ENCODE peak calls at places on chromosomes 5 and 9, in four cellular contexts. R is NCI-H1417, I is transverse colon, J is A549. G is an unnamed sample.

GRCh38 chr5:23823521-23823920 is 316.1 kb downstream of the PRDM9 start:
- DNase-seq in R (no peak), J (no peak), I (no peak), G (no peak)

GRCh38 chr5:448766-449090 is 5.8 kb downstream of the EXOC3 start:
- DNase-seq in I (no peak), R (no peak), J (no peak), G (no peak)

GRCh38 chr5:149697001-149697400 is 33.1 kb upstream of the PPARGC1B start:
- DNase-seq in I (no peak), R (no peak), J (no peak), G (no peak)

GRCh38 chr5:37988454-37989046 is 148.7 kb upstream of the GDNF start:
- DNase-seq in J (no peak), I (no peak), R (no peak), G (no peak)

GRCh38 chr9:124897570-124898460 is 35.9 kb downstream of the ARPC5L start:
- DNase-seq in J (no peak), R (no peak), I (no peak), G (no peak)

GRCh38 chr5:7762267-7762666 is 88.7 kb downstream of the CFAP90 start:
- DNase-seq in R (peak; percentile 17), J (no peak), I (no peak), G (no peak)

GRCh38 chr9:126474786-126475485 is 138.8 kb upstream of the LMX1B start:
- DNase-seq in R (no peak), J (peak; percentile 72), I (no peak), G (no peak)

GRCh38 chr5:98827161-98827560 is 53.7 kb downstream of the RGMB start:
- DNase-seq in I (no peak), J (peak; percentile 43), R (peak; percentile 6), G (peak; percentile 56)

GRCh38 chr9:91261417-91261816 is 100.3 kb downstream of the AUH start:
- DNase-seq in J (no peak), I (no peak), R (no peak), G (no peak)

GRCh38 chr9:21294325-21294724 is 10.8 kb downstream of the IFNA5 start:
- DNase-seq in R (no peak), J (peak; percentile 43), I (no peak), G (no peak)

GRCh38 chr5:42995152-42995751 is 44.9 kb downstream of the ANXA2R start:
- DNase-seq in I (no peak), J (no peak), R (no peak), G (no peak)

GRCh38 chr5:140075371-140075770 is 32.3 kb upstream of the NRG2 start:
- DNase-seq in I (no peak), J (no peak), R (no peak), G (peak; percentile 11)

G was measured in SK-N-SH.